ENCODE peak calls at places on chromosomes 3 and 15, in seven cellular contexts. One of them, this sample, is unnamed.
A peak's percentile ranks its signal among the peaks of the same experiment; 100 is the strongest.

GRCh38 chr3:54225841-54226528 is 103.6 kb downstream of the CACNA2D3 start:
- DNase-seq in GM23248: no peak
- DNase-seq in DND-41: no peak
- DNase-seq in psoas muscle: no peak
- DNase-seq in PC-3: no peak
- DNase-seq in hepatocyte: no peak
- DNase-seq in HepG2: no peak
- DNase-seq in this sample: no peak

GRCh38 chr15:77633913-77634265 is 1.2 kb upstream of the LINGO1 start:
- DNase-seq in GM23248: no peak
- DNase-seq in DND-41: no peak
- DNase-seq in psoas muscle: no peak
- DNase-seq in PC-3: no peak
- DNase-seq in hepatocyte: no peak
- DNase-seq in HepG2: no peak
- DNase-seq in this sample: no peak

GRCh38 chr15:65917936-65918335 is 48.6 kb downstream of the RAB11A start:
- DNase-seq in GM23248: no peak
- DNase-seq in DND-41: no peak
- DNase-seq in psoas muscle: no peak
- DNase-seq in PC-3: no peak
- DNase-seq in hepatocyte: no peak
- DNase-seq in HepG2: no peak
- DNase-seq in this sample: no peak

GRCh38 chr3:124429129-124429815 is 301.0 kb upstream of the UMPS start:
- DNase-seq in GM23248: peak; percentile 73
- DNase-seq in DND-41: no peak
- DNase-seq in psoas muscle: no peak
- DNase-seq in PC-3: peak; percentile 94
- DNase-seq in hepatocyte: peak; percentile 55
- DNase-seq in HepG2: no peak
- DNase-seq in this sample: no peak

GRCh38 chr3:142210608-142211007 is 14.8 kb downstream of the GK5 start:
- DNase-seq in GM23248: peak; percentile 38
- DNase-seq in DND-41: no peak
- DNase-seq in psoas muscle: no peak
- DNase-seq in PC-3: no peak
- DNase-seq in hepatocyte: no peak
- DNase-seq in HepG2: no peak
- DNase-seq in this sample: no peak

GRCh38 chr3:43106293-43106628 is 382 bp upstream of the POMGNT2 start:
- DNase-seq in GM23248: no peak
- DNase-seq in DND-41: no peak
- DNase-seq in psoas muscle: no peak
- DNase-seq in PC-3: no peak
- DNase-seq in hepatocyte: no peak
- DNase-seq in HepG2: no peak
- DNase-seq in this sample: no peak

GRCh38 chr15:67840747-67841634 is 1.1 kb upstream of the RNU6-1 start:
- DNase-seq in GM23248: peak; percentile 89
- DNase-seq in DND-41: peak; percentile 50
- DNase-seq in psoas muscle: no peak
- DNase-seq in PC-3: peak; percentile 32
- DNase-seq in hepatocyte: peak; percentile 61
- DNase-seq in HepG2: peak; percentile 50
- DNase-seq in this sample: peak; percentile 40

GRCh38 chr15:38627684-38628277 is 63.2 kb upstream of the RASGRP1 start:
- DNase-seq in GM23248: no peak
- DNase-seq in DND-41: no peak
- DNase-seq in psoas muscle: no peak
- DNase-seq in PC-3: no peak
- DNase-seq in hepatocyte: no peak
- DNase-seq in HepG2: no peak
- DNase-seq in this sample: no peak

GRCh38 chr3:49327485-49327884 is 12.4 kb downstream of the USP4 start:
- DNase-seq in GM23248: peak; percentile 23
- DNase-seq in DND-41: no peak
- DNase-seq in psoas muscle: no peak
- DNase-seq in PC-3: peak; percentile 58
- DNase-seq in hepatocyte: no peak
- DNase-seq in HepG2: peak; percentile 35
- DNase-seq in this sample: no peak

GRCh38 chr3:55486857-55487375 is at the start of gene WNT5A:
- DNase-seq in GM23248: peak; percentile 72
- DNase-seq in DND-41: no peak
- DNase-seq in psoas muscle: peak; percentile 72
- DNase-seq in PC-3: peak; percentile 56
- DNase-seq in hepatocyte: peak; percentile 63
- DNase-seq in HepG2: no peak
- DNase-seq in this sample: peak; percentile 47

GRCh38 chr3:35664460-35664919 is 25.2 kb downstream of the ARPP21 start:
- DNase-seq in GM23248: peak; percentile 9
- DNase-seq in DND-41: peak; percentile 98
- DNase-seq in psoas muscle: peak; percentile 91
- DNase-seq in PC-3: no peak
- DNase-seq in hepatocyte: peak; percentile 30
- DNase-seq in HepG2: no peak
- DNase-seq in this sample: no peak

GRCh38 chr3:61627768-61628185 is 66.4 kb downstream of the PTPRG start:
- DNase-seq in GM23248: peak; percentile 89
- DNase-seq in DND-41: no peak
- DNase-seq in psoas muscle: no peak
- DNase-seq in PC-3: peak; percentile 16
- DNase-seq in hepatocyte: peak; percentile 57
- DNase-seq in HepG2: peak; percentile 95
- DNase-seq in this sample: peak; percentile 36

GRCh38 chr3:73110530-73110929 is 49.1 kb downstream of the EBLN2 start:
- DNase-seq in GM23248: no peak
- DNase-seq in DND-41: no peak
- DNase-seq in psoas muscle: no peak
- DNase-seq in PC-3: no peak
- DNase-seq in hepatocyte: no peak
- DNase-seq in HepG2: no peak
- DNase-seq in this sample: no peak

GRCh38 chr3:159941043-159941994 is 47.3 kb upstream of the IL12A start:
- DNase-seq in GM23248: peak; percentile 27
- DNase-seq in DND-41: no peak
- DNase-seq in psoas muscle: no peak
- DNase-seq in PC-3: peak; percentile 72
- DNase-seq in hepatocyte: no peak
- DNase-seq in HepG2: no peak
- DNase-seq in this sample: no peak

GRCh38 chr3:174397848-174398247 is 461.3 kb upstream of the NAALADL2 start:
- DNase-seq in GM23248: peak; percentile 46
- DNase-seq in DND-41: no peak
- DNase-seq in psoas muscle: no peak
- DNase-seq in PC-3: peak; percentile 73
- DNase-seq in hepatocyte: no peak
- DNase-seq in HepG2: peak; percentile 1
- DNase-seq in this sample: no peak

GRCh38 chr3:165669502-165669901 is 167.7 kb downstream of the BCHE start:
- DNase-seq in GM23248: no peak
- DNase-seq in DND-41: no peak
- DNase-seq in psoas muscle: no peak
- DNase-seq in PC-3: peak; percentile 10
- DNase-seq in hepatocyte: no peak
- DNase-seq in HepG2: no peak
- DNase-seq in this sample: no peak

DNA sequence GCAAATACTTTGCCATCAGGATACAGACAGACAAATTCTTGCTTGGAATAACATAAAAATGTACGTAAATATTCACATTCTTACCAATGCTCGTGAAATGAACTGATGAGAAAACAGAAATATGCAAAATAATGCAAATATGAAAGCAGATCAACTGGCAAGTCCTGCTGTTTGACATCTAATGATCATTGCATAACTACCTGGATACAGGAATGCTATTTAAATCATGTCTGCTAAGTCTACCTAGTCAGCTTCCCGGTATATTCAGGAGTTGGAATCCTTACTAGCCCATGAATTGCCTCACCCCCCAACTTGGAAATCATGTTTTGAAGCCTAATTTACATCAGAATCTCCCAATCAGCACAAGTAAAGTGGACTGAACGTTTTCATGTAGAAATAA is 230.6 kb downstream of the CHL1 start:
- DNase-seq in GM23248: no peak
- DNase-seq in DND-41: no peak
- DNase-seq in psoas muscle: no peak
- DNase-seq in PC-3: no peak
- DNase-seq in hepatocyte: no peak
- DNase-seq in HepG2: no peak
- DNase-seq in this sample: no peak
- H3K27ac ChIP-seq in GM23248: no peak overlapping the region
- H3K27ac ChIP-seq in DND-41: no peak overlapping the region
- H3K27ac ChIP-seq in psoas muscle: no peak overlapping the region
- H3K27ac ChIP-seq in PC-3: no peak overlapping the region
- H3K27ac ChIP-seq in hepatocyte: no peak overlapping the region
- H3K27ac ChIP-seq in HepG2: no peak overlapping the region
- H3K27ac ChIP-seq in this sample: no peak overlapping the region

GRCh38 chr15:52563499-52564060 is 5.2 kb downstream of the ARPP19 start:
- DNase-seq in GM23248: no peak
- DNase-seq in DND-41: no peak
- DNase-seq in psoas muscle: no peak
- DNase-seq in PC-3: no peak
- DNase-seq in hepatocyte: no peak
- DNase-seq in HepG2: no peak
- DNase-seq in this sample: no peak
- H3K4me1 ChIP-seq in GM23248: peaks cover 34% of the 10 kb centered on the region
- H3K4me1 ChIP-seq in DND-41: peaks cover 32% of the 10 kb centered on the region
- H3K4me1 ChIP-seq in psoas muscle: peaks cover 60% of the 10 kb centered on the region
- H3K4me1 ChIP-seq in PC-3: peaks cover 6% of the 10 kb centered on the region
- H3K4me1 ChIP-seq in hepatocyte: peaks cover 22% of the 10 kb centered on the region
- H3K4me1 ChIP-seq in HepG2: peaks cover 74% of the 10 kb centered on the region
- H3K4me1 ChIP-seq in this sample: no peaks in the 10 kb centered on the region

DNA sequence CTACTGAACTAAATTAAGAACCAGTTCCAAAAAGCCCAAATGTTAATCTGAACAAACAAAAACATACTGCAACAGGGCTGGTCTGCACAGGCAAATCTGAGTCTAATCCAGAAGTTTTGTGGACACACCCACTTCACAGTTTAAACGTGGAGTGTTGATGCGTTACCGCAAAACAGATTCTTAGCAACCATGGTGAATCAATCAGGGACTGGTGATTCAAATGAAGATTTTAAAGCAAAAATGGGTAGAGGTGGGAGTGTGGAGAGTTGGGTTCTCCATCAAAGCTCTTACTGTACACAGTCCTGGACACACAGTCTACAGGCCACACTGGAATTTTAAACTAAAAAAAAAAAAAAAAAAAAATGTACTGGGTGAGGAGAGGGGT is 5.2 kb downstream of the ANXA2 start:
- DNase-seq in GM23248: peak; percentile 94
- DNase-seq in DND-41: no peak
- DNase-seq in psoas muscle: no peak
- DNase-seq in PC-3: peak; percentile 82
- DNase-seq in hepatocyte: peak; percentile 57
- DNase-seq in HepG2: peak; percentile 77
- DNase-seq in this sample: no peak
- H3K27ac ChIP-seq in GM23248: peak overlapping the region; percentile 100
- H3K27ac ChIP-seq in DND-41: no peak overlapping the region
- H3K27ac ChIP-seq in psoas muscle: peak overlapping the region; percentile 93
- H3K27ac ChIP-seq in PC-3: peak overlapping the region; percentile 98
- H3K27ac ChIP-seq in hepatocyte: peak overlapping the region; percentile 100
- H3K27ac ChIP-seq in HepG2: peak overlapping the region; percentile 96
- H3K27ac ChIP-seq in this sample: peak overlapping the region; percentile 95

GRCh38 chr3:46694520-46694919 is 1.0 kb upstream of the ALS2CL start:
- DNase-seq in GM23248: no peak
- DNase-seq in DND-41: no peak
- DNase-seq in psoas muscle: no peak
- DNase-seq in PC-3: no peak
- DNase-seq in hepatocyte: no peak
- DNase-seq in HepG2: no peak
- DNase-seq in this sample: no peak

GRCh38 chr3:46693038-46693896 is at the start of gene ALS2CL:
- DNase-seq in GM23248: peak; percentile 66
- DNase-seq in DND-41: no peak
- DNase-seq in psoas muscle: peak; percentile 79
- DNase-seq in PC-3: peak; percentile 70
- DNase-seq in hepatocyte: peak; percentile 87
- DNase-seq in HepG2: no peak
- DNase-seq in this sample: peak; percentile 75

GRCh38 chr3:46695177-46695961 is 1.9 kb upstream of the ALS2CL start:
- DNase-seq in GM23248: peak; percentile 31
- DNase-seq in DND-41: peak; percentile 85
- DNase-seq in psoas muscle: peak; percentile 80
- DNase-seq in PC-3: peak; percentile 42
- DNase-seq in hepatocyte: peak; percentile 31
- DNase-seq in HepG2: no peak
- DNase-seq in this sample: peak; percentile 42

GRCh38 chr3:46692566-46692983 is 904 bp downstream of the ALS2CL start:
- DNase-seq in GM23248: peak; percentile 37
- DNase-seq in DND-41: no peak
- DNase-seq in psoas muscle: peak; percentile 73
- DNase-seq in PC-3: peak; percentile 91
- DNase-seq in hepatocyte: peak; percentile 90
- DNase-seq in HepG2: no peak
- DNase-seq in this sample: peak; percentile 90

GRCh38 chr3:46693897-46694235 is 387 bp upstream of the ALS2CL start:
- DNase-seq in GM23248: peak; percentile 79
- DNase-seq in DND-41: no peak
- DNase-seq in psoas muscle: no peak
- DNase-seq in PC-3: no peak
- DNase-seq in hepatocyte: peak; percentile 55
- DNase-seq in HepG2: no peak
- DNase-seq in this sample: no peak
- H3K4me1 ChIP-seq in GM23248: peaks cover 5% of the 10 kb centered on the region
- H3K4me1 ChIP-seq in DND-41: peaks cover 27% of the 10 kb centered on the region
- H3K4me1 ChIP-seq in psoas muscle: peaks cover 65% of the 10 kb centered on the region
- H3K4me1 ChIP-seq in PC-3: peaks cover 33% of the 10 kb centered on the region
- H3K4me1 ChIP-seq in hepatocyte: peaks cover 12% of the 10 kb centered on the region
- H3K4me1 ChIP-seq in HepG2: no peaks in the 10 kb centered on the region
- H3K4me1 ChIP-seq in this sample: peaks cover 3% of the 10 kb centered on the region